ENCODE peak calls at places on chromosomes 16 and 17, in four cellular contexts. U is ELR; M is stimulated activated CD4-positive, alpha-beta T cell treated with anti-CD3 and anti-CD28 coated beads, Interleukin-12 subunit alpha, Interleukin-12 subunit beta, amount 100 ng/mL, for 48 hours; T is GM18507. P is an unnamed sample.

GRCh38 chr16:28146536-28146935 is 65.2 kb downstream of the XPO6 start:
- DNase-seq in U (no peak), M (no peak), T (no peak), P (no peak)

GRCh38 chr16:85752511-85753420 is 1.9 kb upstream of the C16orf74 start:
- DNase-seq in U (peak; percentile 65), M (no peak), T (no peak), P (no peak)

GRCh38 chr17:47692137-47692894 is 1.6 kb upstream of the TBKBP1 start:
- DNase-seq in U (no peak), M (no peak), T (no peak), P (no peak)

GRCh38 chr17:18377437-18378204 is at the start of gene EVPLL:
- DNase-seq in U (no peak), M (no peak), T (no peak), P (no peak)

GRCh38 chr16:64738321-64738960 is 383.4 kb downstream of the CDH11 start:
- DNase-seq in U (no peak), M (no peak), T (no peak), P (no peak)

GRCh38 chr17:7932949-7933348 is 943 bp downstream of the CNTROB start:
- DNase-seq in U (peak; percentile 90), M (no peak), T (no peak), P (no peak)

GRCh38 chr17:79749156-79749815 is 18.5 kb downstream of the ENPP7 start:
- DNase-seq in U (peak; percentile 39), M (no peak), T (no peak), P (no peak)

GRCh38 chr16:86083382-86084002 is 184.5 kb downstream of the IRF8 start:
- DNase-seq in U (no peak), M (no peak), T (no peak), P (no peak)

GRCh38 chr16:87652386-87652785 is 50.1 kb downstream of the JPH3 start:
- DNase-seq in U (no peak), M (no peak), T (no peak), P (no peak)

GRCh38 chr17:74234482-74234881 is 21.1 kb downstream of the TTYH2 start:
- DNase-seq in U (no peak), M (no peak), T (no peak), P (no peak)

GRCh38 chr17:76974721-76975120 is 106.5 kb downstream of the MGAT5B start:
- DNase-seq in U (no peak), M (no peak), T (no peak), P (no peak)

GRCh38 chr17:79006794-79007503 is 2.6 kb downstream of the CANT1 start:
- DNase-seq in U (no peak), M (no peak), T (no peak), P (no peak)

GRCh38 chr16:10964891-10965326 is 20.5 kb downstream of the CLEC16A start:
- DNase-seq in U (peak; percentile 80), M (no peak), T (no peak), P (no peak)

GRCh38 chr17:77038860-77039555 is 101.8 kb upstream of the SEC14L1 start:
- DNase-seq in U (no peak), M (no peak), T (no peak), P (no peak)

GRCh38 chr17:13337864-13338371 is 263.8 kb downstream of the HS3ST3A1 start:
- DNase-seq in U (peak; percentile 79), M (peak; percentile 2), T (no peak), P (peak; percentile 7)

GRCh38 chr17:66276328-66276937 is 26.0 kb upstream of the PRKCA start:
- DNase-seq in U (peak; percentile 58), M (no peak), T (no peak), P (no peak)

GRCh38 chr17:42321555-42321954 is 33.3 kb downstream of the STAT5A start:
- DNase-seq in U (no peak), M (no peak), T (no peak), P (no peak)

GRCh38 chr17:13114601-13115024 is 96.8 kb upstream of the ELAC2 start:
- DNase-seq in U (peak; percentile 48), M (peak; percentile 0), T (no peak), P (no peak)

GRCh38 chr17:45325810-45326209 is 9.0 kb upstream of the MAP3K14 start:
- DNase-seq in U (peak; percentile 51), M (no peak), T (no peak), P (no peak)

GRCh38 chr17:70855401-70856054 is 686.2 kb downstream of the KCNJ2 start:
- DNase-seq in U (peak; percentile 50), M (no peak), T (no peak), P (no peak)

P was measured in GM12891.